ENCODE peak calls at places on chromosomes 1 and 21, in seven cellular contexts. V is bronchial epithelial cell, F is LHCN-M2, Y is HS-5, S is NCI-H460, X is pancreas, N is endodermal cell. W is an unnamed sample.

GRCh38 chr1:78408830-78409229 is 81.9 kb upstream of the PTGFR start:
- DNase-seq in Y (no peak), V (peak; percentile 7), S (no peak), X (no peak), F (peak; percentile 58), N (no peak), W (peak; percentile 22)

GRCh38 chr1:201756411-201756810 is 72.5 kb upstream of the IPO9 start:
- DNase-seq in X (no peak), S (no peak), F (peak; percentile 70), Y (peak; percentile 64), N (no peak), V (no peak), W (no peak)

GRCh38 chr1:246199086-246199485 is 308.0 kb downstream of the SMYD3 start:
- DNase-seq in Y (no peak), F (peak; percentile 57), S (no peak), N (no peak), V (no peak), X (no peak), W (no peak)

GRCh38 chr1:43878854-43879253 is 54.7 kb upstream of the ARTN start:
- DNase-seq in Y (no peak), N (no peak), V (no peak), X (no peak), F (no peak), S (no peak), W (no peak)

GRCh38 chr21:44487831-44488230 is 32.5 kb downstream of the LRRC3 start:
- DNase-seq in Y (no peak), X (no peak), F (no peak), N (peak; percentile 85), V (no peak), S (no peak), W (no peak)

GRCh38 chr1:111887385-111887784 is 102.1 kb downstream of the KCND3 start:
- DNase-seq in V (no peak), F (no peak), X (no peak), Y (no peak), N (no peak), S (no peak), W (no peak)

GRCh38 chr1:25699501-25700089 is 83.0 kb downstream of the MAN1C1 start:
- DNase-seq in N (peak; percentile 35), X (no peak), Y (no peak), F (no peak), V (no peak), S (no peak), W (peak; percentile 80)

GRCh38 chr1:201172336-201172735 is 18.1 kb upstream of the TMEM9 start:
- DNase-seq in X (no peak), F (peak; percentile 20), V (no peak), S (peak; percentile 77), N (no peak), Y (no peak), W (no peak)

GRCh38 chr1:45566722-45567121 is 16.1 kb downstream of the AKR1A1 start:
- DNase-seq in V (no peak), F (no peak), Y (no peak), N (no peak), X (no peak), S (no peak), W (peak; percentile 73)

GRCh38 chr1:56803561-56804156 is 15.5 kb downstream of the FYB2 start:
- DNase-seq in N (peak; percentile 90), S (peak; percentile 40), F (peak; percentile 28), V (peak; percentile 37), X (peak; percentile 28), Y (no peak), W (no peak)

GRCh38 chr1:203592156-203592555 is 34.5 kb upstream of the ATP2B4 start:
- DNase-seq in F (no peak), V (no peak), Y (no peak), S (no peak), X (peak; percentile 31), N (peak; percentile 94), W (no peak)

GRCh38 chr21:45304945-45305344 is 17.2 kb upstream of the POFUT2 start:
- DNase-seq in S (no peak), N (peak; percentile 33), V (no peak), X (no peak), Y (no peak), F (no peak), W (peak; percentile 27)

GRCh38 chr1:166884040-166884642 is 8.1 kb upstream of the TADA1 start:
- DNase-seq in Y (no peak), X (peak; percentile 47), V (peak; percentile 14), S (no peak), N (peak; percentile 96), F (no peak), W (peak; percentile 63)

GRCh38 chr1:115829023-115829674 is 11.8 kb downstream of the NHLH2 start:
- DNase-seq in F (peak; percentile 95), V (peak; percentile 96), S (no peak), N (peak; percentile 66), X (no peak), Y (peak; percentile 91), W (no peak)

GRCh38 chr1:49626474-49626873 is 397.3 kb downstream of the AGBL4 start:
- DNase-seq in S (no peak), X (no peak), Y (no peak), N (no peak), V (peak; percentile 8), F (no peak), W (no peak)

GRCh38 chr1:234862944-234863515 is 253.1 kb upstream of the IRF2BP2 start:
- DNase-seq in N (peak; percentile 37), S (no peak), F (peak; percentile 81), V (peak; percentile 33), X (peak; percentile 47), Y (no peak), W (peak; percentile 83)

GRCh38 chr21:45513741-45514310 is 28.4 kb downstream of the SLC19A1 start:
- DNase-seq in X (peak; percentile 23), N (peak; percentile 57), V (no peak), F (no peak), Y (no peak), S (no peak), W (peak; percentile 22)

GRCh38 chr1:94514095-94514727 is 27.3 kb downstream of the F3 start:
- DNase-seq in X (no peak), S (peak; percentile 26), Y (no peak), F (peak; percentile 40), N (peak; percentile 70), V (peak; percentile 44), W (no peak)

GRCh38 chr1:174976436-174977107 is 23.2 kb upstream of the CACYBP start:
- DNase-seq in V (peak; percentile 78), Y (no peak), N (peak; percentile 58), X (no peak), S (no peak), F (peak; percentile 58), W (no peak)

GRCh38 chr1:35111106-35111505 is 31.9 kb downstream of the ZMYM1 start:
- DNase-seq in V (peak; percentile 69), S (no peak), F (peak; percentile 55), X (no peak), Y (peak; percentile 29), N (no peak), W (no peak)

GRCh38 chr1:154178006-154178405 is 13.9 kb downstream of the TPM3 start:
- DNase-seq in S (no peak), Y (no peak), X (no peak), V (no peak), N (no peak), F (no peak), W (no peak)

W was measured in left ventricle myocardium superior.